ENCODE peak calls at places on chromosomes 12 and 14, in four cellular contexts. T, M, A and F are unnamed samples.

GRCh38 chr12:108635997-108636808 is 2.5 kb upstream of the SELPLG start:
- DNase-seq in T (no peak), A (no peak), M (no peak), F (no peak)

GRCh38 chr12:47636908-47637780 is 68.7 kb downstream of the RPAP3 start:
- DNase-seq in M (peak; percentile 30), T (no peak), A (no peak), F (peak; percentile 33)

GRCh38 chr12:98402081-98402480 is 113.3 kb upstream of the TMPO start:
- DNase-seq in M (no peak), A (no peak), T (no peak), F (no peak)

GRCh38 chr14:101188571-101188915 is 285.0 kb upstream of the RTL1 start:
- DNase-seq in M (no peak), T (no peak), A (no peak), F (no peak)

GRCh38 chr12:84741727-84742126 is 170.9 kb downstream of the SLC6A15 start:
- DNase-seq in A (no peak), M (no peak), T (no peak), F (no peak)

GRCh38 chr12:70043490-70044138 is 199.6 kb upstream of the CNOT2 start:
- DNase-seq in A (no peak), M (peak; percentile 33), T (no peak), F (no peak)

GRCh38 chr14:89564291-89564957 is 147.4 kb upstream of the FOXN3 start:
- DNase-seq in T (no peak), A (no peak), M (no peak), F (no peak)

GRCh38 chr14:32657081-32657480 is 281.6 kb upstream of the NPAS3 start:
- DNase-seq in A (no peak), T (no peak), M (peak; percentile 80), F (no peak)

GRCh38 chr14:67533754-67534085 is 630 bp downstream of the PLEKHH1 start:
- DNase-seq in T (no peak), A (no peak), M (no peak), F (no peak)

GRCh38 chr12:106248849-106249371 is 1.1 kb upstream of the CKAP4 start:
- DNase-seq in M (peak; percentile 68), A (peak; percentile 45), T (no peak), F (no peak)

GRCh38 chr12:45674583-45674982 is 54.9 kb upstream of the ARID2 start:
- DNase-seq in A (no peak), T (peak; percentile 13), M (peak; percentile 95), F (no peak)

GRCh38 chr12:17992002-17992656 is 97.9 kb downstream of the RERGL start:
- DNase-seq in T (peak; percentile 28), M (peak; percentile 53), A (no peak), F (no peak)

GRCh38 chr12:108306014-108306501 is 33.1 kb downstream of the CMKLR1 start:
- DNase-seq in A (no peak), T (no peak), M (peak; percentile 38), F (peak; percentile 33)

GRCh38 chr12:71186571-71187288 is 28.9 kb upstream of the TSPAN8 start:
- DNase-seq in A (no peak), T (no peak), M (peak; percentile 42), F (no peak)

GRCh38 chr12:104751024-104751570 is 207.0 kb downstream of the SLC41A2 start:
- DNase-seq in M (no peak), T (no peak), A (no peak), F (no peak)

GRCh38 chr12:100868487-100868886 is 73.9 kb downstream of the ANO4 start:
- DNase-seq in A (no peak), T (no peak), M (peak; percentile 22), F (no peak)

GRCh38 chr12:107776171-107776570 is 1.7 kb downstream of the ASCL4 start:
- DNase-seq in A (no peak), M (no peak), T (no peak), F (no peak)

GRCh38 chr14:68145539-68145938 is 326.0 kb downstream of the RAD51B start:
- DNase-seq in T (no peak), M (peak; percentile 50), A (no peak), F (no peak)

GRCh38 chr14:104362761-104363605 is 216.6 kb upstream of the C14orf180 start:
- DNase-seq in T (no peak), M (no peak), A (no peak), F (no peak)

GRCh38 chr12:20492251-20492728 is 124.0 kb downstream of the PDE3A start:
- DNase-seq in T (peak; percentile 1), M (peak; percentile 63), A (no peak), F (no peak)

GRCh38 chr14:24310387-24310665 is 386 bp downstream of the LTB4R2 start:
- DNase-seq in A (no peak), M (no peak), T (no peak), F (no peak)

GRCh38 chr12:12715459-12716150 is 1.6 kb upstream of the CDKN1B start:
- DNase-seq in A (peak; percentile 78), T (no peak), M (no peak), F (no peak)

GRCh38 chr12:95608252-95609033 is 57.2 kb upstream of the USP44 start:
- DNase-seq in T (peak; percentile 72), A (no peak), M (peak; percentile 54), F (no peak)

GRCh38 chr14:60803871-60804270 is 69.3 kb downstream of the MNAT1 start:
- DNase-seq in T (no peak), A (no peak), M (no peak), F (no peak)

GRCh38 chr12:57837779-57838562 is 8.6 kb downstream of the CTDSP2 start:
- DNase-seq in M (peak; percentile 79), T (no peak), A (no peak), F (no peak)

GRCh38 chr14:36944307-36945010 is 227.9 kb downstream of the SLC25A21 start:
- DNase-seq in A (no peak), T (no peak), M (no peak), F (no peak)

GRCh38 chr14:28755930-28756895 is 10.4 kb upstream of the FOXG1 start:
- DNase-seq in M (no peak), A (no peak), T (no peak), F (no peak)

GRCh38 chr14:28757790-28758189 is 8.8 kb upstream of the FOXG1 start:
- DNase-seq in A (no peak), M (no peak), T (no peak), F (no peak)

GRCh38 chr14:28755198-28755794 is 11.3 kb upstream of the FOXG1 start:
- DNase-seq in A (no peak), T (no peak), M (no peak), F (no peak)

GRCh38 chr14:28758253-28758915 is 8.2 kb upstream of the FOXG1 start:
- DNase-seq in T (no peak), M (no peak), A (no peak), F (no peak)

GRCh38 chr14:28756896-28757570 is 9.6 kb upstream of the FOXG1 start:
- DNase-seq in T (no peak), M (peak; percentile 72), A (no peak), F (no peak)
- TF ChIP-seq CTCF in T (peak; percentile 83), M (peak; percentile 83), A (no peak), F (no peak)

GRCh38 chr12:27732281-27732680 is 21.6 kb downstream of the MRPS35 start:
- DNase-seq in M (peak; percentile 8), T (no peak), A (no peak), F (no peak)
- TF ChIP-seq CTCF in M (peak; percentile 37), T (peak; percentile 33), A (no peak), F (no peak)

DNA sequence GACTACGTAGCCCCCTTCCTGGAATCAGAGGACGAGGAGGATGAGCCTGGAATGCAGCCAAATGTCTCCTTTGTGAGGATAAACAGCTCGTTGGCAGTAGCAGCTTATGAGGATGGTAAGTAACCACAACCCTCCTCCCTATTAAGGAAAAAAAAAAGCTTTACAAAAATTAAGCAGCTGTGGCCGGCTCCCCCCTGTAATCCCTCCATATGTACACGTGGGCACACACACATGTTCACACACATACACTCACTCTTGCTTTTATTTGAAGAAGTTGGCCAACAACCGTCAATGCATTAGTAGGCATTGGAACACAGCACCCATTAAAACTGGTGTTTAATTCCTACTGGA is 54.0 kb downstream of the FBXW8 start:
- DNase-seq in T (no peak), M (no peak), A (no peak), F (no peak)
- TF ChIP-seq CTCF in T (no peak), M (no peak), A (no peak), F (no peak)

DNA sequence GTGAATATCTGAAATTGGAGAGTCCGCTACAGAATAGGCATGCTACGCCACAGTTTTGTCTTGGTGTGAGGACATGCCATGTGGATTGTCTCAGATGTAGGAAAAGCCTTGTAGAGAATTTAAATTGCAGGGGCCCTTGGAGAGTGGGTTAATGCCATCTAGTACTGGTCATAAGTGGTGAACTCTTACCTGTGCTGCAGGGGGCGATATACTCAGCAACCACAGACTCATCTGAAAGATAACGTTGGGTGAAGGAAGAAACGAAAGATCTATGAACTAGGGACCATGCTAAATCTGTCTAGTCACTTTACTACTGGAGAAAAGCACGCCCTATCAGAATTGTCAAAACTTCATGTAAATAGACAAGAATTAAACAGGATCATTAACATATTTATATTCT is 33.7 kb upstream of the A2M start:
- DNase-seq in M (no peak), A (no peak), T (no peak), F (no peak)
- TF ChIP-seq CTCF in M (no peak), A (no peak), T (peak; percentile 12), F (no peak)

DNA sequence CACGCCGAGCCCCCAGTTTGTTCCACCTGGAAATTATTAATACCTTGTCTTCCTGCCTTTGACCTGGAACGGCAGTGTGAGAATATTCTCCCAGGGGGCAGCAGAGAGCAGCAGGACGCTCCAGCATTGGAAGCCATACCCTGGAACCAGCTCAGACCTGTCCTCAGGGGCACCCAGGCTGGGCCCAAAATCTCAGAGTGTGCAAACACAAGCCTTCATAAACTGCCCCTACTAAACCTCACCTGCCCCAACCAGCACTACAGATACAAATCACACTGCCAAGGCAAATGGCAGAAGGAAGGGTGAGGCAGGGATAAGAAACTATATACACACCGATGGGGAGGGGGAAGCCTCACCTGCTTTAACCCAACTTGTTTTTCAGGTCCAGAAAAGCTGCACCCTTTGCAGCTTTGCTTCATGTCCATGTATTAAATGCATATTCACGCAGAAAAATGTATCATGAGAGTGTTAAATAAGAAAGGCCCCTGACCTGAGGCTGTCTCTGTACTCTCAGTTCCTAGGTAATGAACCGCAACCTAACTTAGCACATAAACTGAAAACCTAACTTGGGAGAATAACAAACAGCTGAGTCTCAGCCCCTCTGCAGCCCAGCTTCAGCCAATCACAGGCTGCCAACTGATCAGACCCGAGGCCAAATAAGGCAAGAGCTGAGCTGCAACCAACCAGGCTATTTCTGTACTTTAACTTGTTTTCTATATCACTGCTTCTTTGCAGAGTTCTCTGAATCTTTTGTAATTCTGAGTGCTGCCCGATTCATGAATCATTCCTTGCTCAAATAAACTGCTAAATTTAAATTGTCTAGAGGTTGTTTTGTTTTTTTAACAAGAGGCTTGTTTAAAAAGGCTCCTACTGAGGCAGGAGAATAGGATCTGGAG is 130.1 kb downstream of the SPTSSA start:
- DNase-seq in A (peak; percentile 47), T (peak; percentile 22), M (peak; percentile 66), F (peak; percentile 30)
- TF ChIP-seq CTCF in A (peak; percentile 36), T (peak; percentile 88), M (peak; percentile 86), F (peak; percentile 78)